ENCODE peak calls at places on chromosomes 7 and 10, in nine cellular contexts. M is body of pancreas, T is left ventricle myocardium inferior, I is ovary, G is tibial artery, F is heart left ventricle, U is thoracic aorta, W is upper lobe of left lung, B is cardiac muscle cell. Q is an unnamed sample. For H3K4me1 and H3K36me3, the result is how much of the 10 kb centered on the place peaks cover.

GRCh38 chr10:33334839-33335549 is 527 bp upstream of the NRP1 start:
- DNase-seq in M (peak), T (peak), I (peak), G (peak), F (peak), U (no peak), W (peak), B (peak), Q (peak)

GRCh38 chr10:85157206-85157605 is 828.8 kb downstream of the CCSER2 start:
- DNase-seq in M (no peak), T (no peak), I (no peak), G (no peak), F (no peak), U (no peak), W (no peak), B (no peak), Q (no peak)

GRCh38 chr10:114605155-114605797 is 52.8 kb downstream of the ABLIM1 start:
- DNase-seq in M (no peak), T (no peak), I (no peak), G (no peak), F (no peak), U (no peak), W (no peak), B (no peak), Q (no peak)

GRCh38 chr7:42090056-42090455 is 147.0 kb downstream of the GLI3 start:
- DNase-seq in M (no peak), T (no peak), I (no peak), G (no peak), F (no peak), U (no peak), W (no peak), B (no peak), Q (no peak)

GRCh38 chr7:87426160-87426559 is 49.3 kb downstream of the ABCB4 start:
- DNase-seq in M (no peak), T (no peak), I (no peak), G (no peak), F (no peak), U (no peak), W (no peak), B (no peak), Q (no peak)

GRCh38 chr7:120407015-120407414 is 134.0 kb downstream of the KCND2 start:
- DNase-seq in M (no peak), T (no peak), I (no peak), G (no peak), F (no peak), U (no peak), W (no peak), B (peak), Q (no peak)

GRCh38 chr10:110460111-110460809 is 37.4 kb upstream of the DUSP5 start:
- DNase-seq in M (no peak), T (peak), I (no peak), G (no peak), F (peak), U (no peak), W (peak), B (no peak), Q (peak)

GRCh38 chr7:119197872-119198527 is 973.5 kb downstream of the ANKRD7 start:
- DNase-seq in M (peak), T (no peak), I (no peak), G (no peak), F (no peak), U (no peak), W (peak), B (peak), Q (no peak)

GRCh38 chr10:106942035-106942662 is 222.4 kb downstream of the SORCS1 start:
- DNase-seq in M (no peak), T (no peak), I (no peak), G (no peak), F (peak), U (no peak), W (peak), B (no peak), Q (no peak)

GRCh38 chr10:60490013-60490412 is 100.3 kb upstream of the ANK3 start:
- DNase-seq in M (no peak), T (no peak), I (no peak), G (no peak), F (no peak), U (no peak), W (no peak), B (peak), Q (no peak)

GRCh38 chr7:100435401-100436304 is 644 bp downstream of the PPP1R35 start:
- DNase-seq in M (peak), T (peak), I (peak), G (peak), F (peak), U (no peak), W (peak), B (peak), Q (peak)

GRCh38 chr10:96512997-96513685 is 585 bp downstream of the TLL2 start:
- DNase-seq in M (peak), T (peak), I (peak), G (no peak), F (peak), U (no peak), W (no peak), B (peak), Q (no peak)

GRCh38 chr10:26859241-26860025 is 1.3 kb downstream of the ABI1 start:
- DNase-seq in M (no peak), T (no peak), I (no peak), G (no peak), F (no peak), U (no peak), W (no peak), B (no peak), Q (no peak)

DNA sequence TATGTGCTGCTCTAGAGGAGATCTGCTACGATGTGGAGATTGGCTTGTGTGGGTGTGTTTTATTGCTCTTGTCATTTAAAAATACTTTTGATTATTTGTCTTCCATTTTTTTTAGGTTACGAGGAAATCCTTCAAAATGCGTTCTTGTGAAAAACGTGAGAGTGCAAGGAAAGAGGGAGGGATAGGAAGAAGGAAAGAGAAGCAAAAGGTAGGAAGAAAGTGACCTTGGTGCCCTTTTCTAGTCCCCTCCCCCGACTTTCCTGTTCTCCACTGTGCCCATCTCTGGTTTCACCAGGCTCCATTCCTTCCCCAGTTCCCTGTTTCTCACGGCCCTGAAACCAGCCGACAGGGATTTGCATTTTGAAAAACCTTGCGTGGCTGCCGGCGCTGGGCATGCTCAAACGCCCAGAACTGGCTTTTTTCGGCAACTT is 511 bp upstream of the GNAI1 start:
- DNase-seq in M (no peak), T (no peak), I (no peak), G (no peak), F (no peak), U (peak), W (no peak), B (no peak), Q (no peak)
- H3K4me1 ChIP-seq in M (under half), T (under half), I (under half), G (under half), F (under half), U (under half), W (under half), B (under half), Q (under half)

GRCh38 chr10:125116652-125117310 is 43.6 kb downstream of the CTBP2 start:
- DNase-seq in M (no peak), T (no peak), I (peak), G (peak), F (no peak), U (no peak), W (no peak), B (no peak), Q (no peak)
- TF ChIP-seq CTCF in M (no peak), T (no peak), I (no peak), G (no peak), F (no peak), U (no peak), W (no peak), B (no peak), Q (no peak)

GRCh38 chr7:47414342-47415288 is 167.3 kb downstream of the TNS3 start:
- DNase-seq in M (peak), T (no peak), I (no peak), G (peak), F (no peak), U (no peak), W (no peak), B (no peak), Q (no peak)

GRCh38 chr7:47411281-47411869 is 170.5 kb downstream of the TNS3 start:
- DNase-seq in M (peak), T (no peak), I (no peak), G (peak), F (no peak), U (no peak), W (no peak), B (no peak), Q (no peak)

GRCh38 chr7:47416454-47417121 is 165.3 kb downstream of the TNS3 start:
- DNase-seq in M (peak), T (no peak), I (no peak), G (peak), F (no peak), U (no peak), W (no peak), B (no peak), Q (no peak)

GRCh38 chr7:47415289-47416212 is 166.4 kb downstream of the TNS3 start:
- DNase-seq in M (peak), T (no peak), I (no peak), G (peak), F (no peak), U (no peak), W (no peak), B (no peak), Q (no peak)

DNA sequence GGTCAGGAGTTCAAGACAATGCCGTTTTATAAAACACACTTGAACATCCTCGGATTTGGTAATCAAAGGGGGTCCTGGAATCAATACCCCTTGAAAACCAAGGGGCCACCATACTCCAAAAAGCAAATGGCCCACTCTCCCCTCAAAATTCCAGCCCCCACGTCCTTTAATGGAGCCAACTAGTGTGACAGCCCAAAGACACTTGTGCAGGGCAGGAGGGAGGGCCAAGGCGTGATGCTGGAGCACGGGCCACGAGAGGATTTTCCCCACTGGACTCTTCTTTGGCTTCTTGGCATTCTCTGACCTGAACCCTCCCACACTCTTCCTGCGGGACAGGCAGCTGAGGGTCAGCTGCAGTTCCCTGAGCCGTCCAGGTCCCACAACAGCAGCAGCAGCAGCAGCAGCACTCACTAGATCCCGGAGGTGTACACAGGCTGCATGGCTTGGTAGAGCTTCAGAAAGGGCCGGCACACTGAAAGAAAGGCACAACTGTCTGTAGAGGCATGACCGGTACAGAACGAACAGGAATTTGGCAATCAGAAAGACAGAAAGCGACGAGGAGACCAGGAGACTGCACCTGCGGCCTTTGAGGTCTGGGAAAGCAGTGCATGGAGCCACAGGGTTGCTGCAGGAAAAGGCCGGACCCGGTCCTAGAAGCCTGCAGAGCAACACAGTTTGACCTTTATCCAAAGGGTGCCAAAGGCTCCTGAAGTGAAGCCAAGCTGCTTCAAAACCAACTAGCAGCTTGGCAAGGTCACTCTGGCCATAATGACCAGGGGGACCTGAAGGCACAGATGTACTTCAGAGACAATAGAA is 168.2 kb downstream of the TNS3 start:
- DNase-seq in M (peak), T (no peak), I (no peak), G (peak), F (no peak), U (no peak), W (no peak), B (no peak), Q (no peak)
- H3K36me3 ChIP-seq in M (under half), T (under half), I (under half), G (under half), F (under half), U (under half), W (under half), B (under half), Q (under half)

DNA sequence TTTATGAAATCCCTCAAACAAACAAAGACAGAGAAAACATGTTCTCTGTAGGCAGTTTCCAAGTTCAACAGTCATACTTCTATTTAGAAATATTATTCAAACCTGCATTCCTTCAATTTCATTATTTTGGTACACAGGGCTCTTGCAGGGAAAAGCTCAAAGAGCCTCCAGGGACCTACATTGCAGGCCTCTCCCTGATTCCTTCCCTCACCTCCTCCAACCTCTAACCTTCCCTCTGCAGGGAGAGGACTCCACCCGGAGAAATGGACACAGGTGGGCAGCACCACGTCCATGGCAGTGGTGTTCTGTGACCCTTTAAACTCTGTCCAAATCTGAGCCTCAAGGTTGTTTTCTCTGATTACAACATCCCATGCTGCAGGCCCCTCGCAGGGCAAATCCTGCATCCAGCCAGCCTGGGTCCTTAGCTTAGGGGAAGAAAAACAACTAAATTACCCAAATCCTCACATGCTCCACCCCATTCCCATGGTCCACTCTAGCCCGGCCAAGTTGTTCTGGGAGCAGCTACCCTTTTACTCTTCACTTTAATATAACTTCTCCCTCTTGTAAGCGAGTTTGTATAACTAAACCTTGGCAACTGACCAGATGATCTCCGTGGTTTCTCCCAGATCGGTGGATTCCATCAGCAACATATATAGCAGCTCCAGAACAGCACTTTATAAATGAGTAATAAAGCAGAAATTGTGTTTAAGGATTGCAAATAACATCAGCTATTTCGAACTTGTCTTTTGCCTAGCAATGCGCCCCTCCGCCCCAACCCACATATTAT is 129.8 kb downstream of the CUBN start:
- DNase-seq in M (no peak), T (no peak), I (peak), G (peak), F (no peak), U (no peak), W (no peak), B (peak), Q (no peak)
- H3K4me1 ChIP-seq in M (under half), T (half or more), I (under half), G (half or more), F (under half), U (under half), W (under half), B (under half), Q (half or more)

DNA sequence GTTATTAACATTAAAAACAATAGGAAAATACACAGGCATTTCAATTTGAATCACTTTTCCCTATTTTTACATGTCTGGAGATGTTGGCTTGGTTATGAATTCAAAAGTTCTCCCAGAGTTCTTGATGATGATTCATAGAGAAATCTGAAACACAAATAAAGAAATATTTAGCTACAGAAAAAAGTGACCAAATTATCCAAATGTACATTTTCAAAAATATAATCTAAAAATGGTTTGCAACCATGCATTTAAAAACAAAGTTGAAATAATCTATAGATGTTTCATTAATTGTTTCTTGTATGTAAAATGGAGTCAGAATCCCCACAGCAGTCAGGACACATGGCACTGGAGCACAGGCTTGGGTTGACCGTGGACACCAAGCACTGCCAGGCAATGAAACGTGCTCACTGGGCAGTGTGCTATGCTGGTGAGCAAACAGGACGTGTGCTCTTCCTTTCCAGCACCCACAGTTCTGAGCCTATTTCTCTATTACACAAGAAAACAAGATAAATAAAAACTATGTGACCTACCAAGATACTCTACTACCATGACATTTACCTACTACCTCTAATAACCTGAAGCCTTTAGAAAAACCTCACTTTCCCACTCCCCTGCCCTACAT is 44.1 kb upstream of the PTPRN2 start:
- DNase-seq in M (no peak), T (no peak), I (no peak), G (no peak), F (no peak), U (no peak), W (no peak), B (no peak), Q (no peak)
- TF ChIP-seq CTCF in M (no peak), T (no peak), I (no peak), G (no peak), F (no peak), U (no peak), W (no peak), B (no peak), Q (no peak)

GRCh38 chr7:150326657-150327268 is 3.4 kb upstream of the ACTR3C start:
- DNase-seq in M (no peak), T (no peak), I (no peak), G (no peak), F (no peak), U (no peak), W (no peak), B (no peak), Q (no peak)

GRCh38 chr7:150324366-150324961 is 1.1 kb upstream of the ACTR3C start:
- DNase-seq in M (no peak), T (no peak), I (peak), G (no peak), F (no peak), U (no peak), W (peak), B (peak), Q (no peak)

GRCh38 chr7:150325110-150325611 is 1.8 kb upstream of the ACTR3C start:
- DNase-seq in M (no peak), T (no peak), I (peak), G (no peak), F (no peak), U (no peak), W (peak), B (peak), Q (no peak)

GRCh38 chr7:150327308-150327707 is 4.0 kb upstream of the ACTR3C start:
- DNase-seq in M (no peak), T (no peak), I (no peak), G (no peak), F (no peak), U (no peak), W (no peak), B (no peak), Q (no peak)

DNA sequence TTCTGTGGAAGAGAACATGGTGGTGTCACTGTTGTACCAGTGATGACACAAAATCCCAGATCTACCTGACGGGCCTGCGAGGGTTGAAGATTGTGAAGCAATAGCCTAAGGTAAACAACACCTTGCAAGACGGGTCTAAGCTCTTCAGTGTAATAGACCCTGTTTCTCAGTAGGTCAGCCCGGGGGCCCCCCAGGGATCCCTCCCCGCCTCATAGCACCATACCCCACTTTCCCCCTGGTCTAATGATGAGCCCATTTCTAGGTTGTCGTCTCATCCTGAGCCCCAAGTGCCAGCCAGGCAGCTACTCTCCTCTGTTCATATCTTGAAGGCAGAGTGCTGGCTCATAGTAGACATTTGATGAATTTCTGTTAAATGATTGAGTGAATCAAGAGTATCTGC is 2.6 kb upstream of the ACTR3C start:
- DNase-seq in M (no peak), T (no peak), I (no peak), G (no peak), F (no peak), U (no peak), W (no peak), B (no peak), Q (no peak)
- H3K36me3 ChIP-seq in M (under half), T (under half), I (under half), G (under half), F (under half), U (under half), W (under half), B (under half), Q (under half)

GRCh38 chr7:24828871-24829661 is 71.8 kb upstream of the GSDME start:
- DNase-seq in M (no peak), T (no peak), I (no peak), G (no peak), F (peak), U (no peak), W (no peak), B (peak), Q (no peak)
- H3K4me1 ChIP-seq in M (under half), T (half or more), I (under half), G (under half), F (under half), U (under half), W (under half), B (half or more), Q (under half)

GRCh38 chr10:28097633-28098032 is 98.8 kb upstream of the ODAD2 start:
- DNase-seq in M (no peak), T (no peak), I (no peak), G (no peak), F (no peak), U (no peak), W (no peak), B (no peak), Q (no peak)
- TF ChIP-seq CTCF in M (no peak), T (no peak), I (no peak), G (no peak), F (no peak), U (no peak), W (no peak), B (no peak), Q (no peak)